ENCODE peak calls at places on chromosomes 3 and 15, in seven cellular contexts. One of them, this sample, is unnamed.

GRCh38 chr3:13706886-13707285 is 158.0 kb downstream of the FBLN2 start:
- DNase-seq in GM06990: no peak
- DNase-seq in fibroblast of pulmonary artery: no peak
- DNase-seq in brain microvascular endothelial cell: no peak
- DNase-seq in CD8-positive, alpha-beta T cell: no peak
- DNase-seq in heart left ventricle: peak
- DNase-seq in astrocyte: no peak
- DNase-seq in this sample: no peak

GRCh38 chr3:98917608-98918007 is 16.1 kb upstream of the DCBLD2 start:
- DNase-seq in GM06990: no peak
- DNase-seq in fibroblast of pulmonary artery: peak
- DNase-seq in astrocyte: no peak
- DNase-seq in CD8-positive, alpha-beta T cell: no peak
- DNase-seq in brain microvascular endothelial cell: no peak
- DNase-seq in heart left ventricle: no peak
- DNase-seq in this sample: no peak

GRCh38 chr15:35705030-35705884 is 159.3 kb upstream of the DPH6 start:
- DNase-seq in astrocyte: no peak
- DNase-seq in GM06990: no peak
- DNase-seq in fibroblast of pulmonary artery: no peak
- DNase-seq in heart left ventricle: no peak
- DNase-seq in CD8-positive, alpha-beta T cell: no peak
- DNase-seq in brain microvascular endothelial cell: no peak
- DNase-seq in this sample: no peak

GRCh38 chr3:54994026-54994626 is 66.3 kb upstream of the LRTM1 start:
- DNase-seq in heart left ventricle: no peak
- DNase-seq in GM06990: no peak
- DNase-seq in brain microvascular endothelial cell: no peak
- DNase-seq in CD8-positive, alpha-beta T cell: no peak
- DNase-seq in fibroblast of pulmonary artery: no peak
- DNase-seq in astrocyte: peak
- DNase-seq in this sample: no peak

GRCh38 chr15:71162309-71162708 is 47.0 kb downstream of the THSD4 start:
- DNase-seq in brain microvascular endothelial cell: no peak
- DNase-seq in heart left ventricle: no peak
- DNase-seq in CD8-positive, alpha-beta T cell: no peak
- DNase-seq in astrocyte: no peak
- DNase-seq in fibroblast of pulmonary artery: no peak
- DNase-seq in GM06990: no peak
- DNase-seq in this sample: no peak

GRCh38 chr15:28043625-28044520 is 55.2 kb downstream of the OCA2 start:
- DNase-seq in heart left ventricle: no peak
- DNase-seq in fibroblast of pulmonary artery: no peak
- DNase-seq in astrocyte: no peak
- DNase-seq in brain microvascular endothelial cell: no peak
- DNase-seq in GM06990: no peak
- DNase-seq in CD8-positive, alpha-beta T cell: no peak
- DNase-seq in this sample: no peak

GRCh38 chr3:70531063-70531657 is 218.7 kb upstream of the MDFIC2 start:
- DNase-seq in GM06990: no peak
- DNase-seq in fibroblast of pulmonary artery: peak
- DNase-seq in brain microvascular endothelial cell: peak
- DNase-seq in astrocyte: peak
- DNase-seq in CD8-positive, alpha-beta T cell: no peak
- DNase-seq in heart left ventricle: no peak
- DNase-seq in this sample: no peak

GRCh38 chr3:114231616-114232015 is 5.8 kb downstream of the ZNF80 start:
- DNase-seq in heart left ventricle: no peak
- DNase-seq in CD8-positive, alpha-beta T cell: peak
- DNase-seq in astrocyte: no peak
- DNase-seq in brain microvascular endothelial cell: no peak
- DNase-seq in fibroblast of pulmonary artery: no peak
- DNase-seq in GM06990: no peak
- DNase-seq in this sample: no peak

GRCh38 chr15:66231421-66232266 is 21.9 kb downstream of the MEGF11 start:
- DNase-seq in heart left ventricle: no peak
- DNase-seq in fibroblast of pulmonary artery: no peak
- DNase-seq in GM06990: no peak
- DNase-seq in astrocyte: no peak
- DNase-seq in CD8-positive, alpha-beta T cell: no peak
- DNase-seq in brain microvascular endothelial cell: no peak
- DNase-seq in this sample: no peak

GRCh38 chr3:55488398-55489055 is 1.4 kb upstream of the WNT5A start:
- DNase-seq in astrocyte: peak
- DNase-seq in CD8-positive, alpha-beta T cell: no peak
- DNase-seq in heart left ventricle: peak
- DNase-seq in GM06990: peak
- DNase-seq in brain microvascular endothelial cell: peak
- DNase-seq in fibroblast of pulmonary artery: peak
- DNase-seq in this sample: peak

GRCh38 chr3:25235471-25235870 is 192.6 kb upstream of the RARB start:
- DNase-seq in astrocyte: peak
- DNase-seq in GM06990: no peak
- DNase-seq in brain microvascular endothelial cell: peak
- DNase-seq in heart left ventricle: no peak
- DNase-seq in fibroblast of pulmonary artery: no peak
- DNase-seq in CD8-positive, alpha-beta T cell: no peak
- DNase-seq in this sample: no peak

DNA sequence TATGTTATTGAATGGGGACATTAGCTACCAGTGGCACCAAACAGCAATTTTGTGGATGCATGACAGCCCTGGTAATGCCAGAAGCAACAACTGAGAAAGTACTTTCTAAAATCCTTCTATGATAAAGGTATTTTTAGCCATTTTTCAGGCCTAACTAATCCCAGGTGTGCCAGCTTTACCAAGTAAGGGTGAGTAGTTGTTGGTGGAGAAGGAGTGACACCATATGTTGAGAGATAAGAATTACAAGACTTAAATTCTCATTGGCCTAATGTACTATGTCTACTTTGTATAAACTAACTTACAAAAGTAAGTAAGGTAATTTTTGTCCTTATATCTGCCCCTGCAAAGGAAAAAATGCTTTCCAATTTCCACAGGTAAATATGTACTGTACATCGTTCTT is 4.1 kb upstream of the COX17 start:
- DNase-seq in astrocyte: peak
- DNase-seq in brain microvascular endothelial cell: no peak
- DNase-seq in fibroblast of pulmonary artery: peak
- DNase-seq in CD8-positive, alpha-beta T cell: no peak
- DNase-seq in GM06990: no peak
- DNase-seq in heart left ventricle: no peak
- DNase-seq in this sample: peak
- TF ChIP-seq CTCF in astrocyte: peak
- TF ChIP-seq CTCF in brain microvascular endothelial cell: peak
- TF ChIP-seq CTCF in fibroblast of pulmonary artery: peak
- TF ChIP-seq CTCF in CD8-positive, alpha-beta T cell: peak
- TF ChIP-seq CTCF in GM06990: peak
- TF ChIP-seq CTCF in heart left ventricle: peak
- TF ChIP-seq CTCF in this sample: peak

GRCh38 chr3:71809321-71809720 is 24.4 kb upstream of the PROK2 start:
- DNase-seq in brain microvascular endothelial cell: no peak
- DNase-seq in GM06990: no peak
- DNase-seq in heart left ventricle: no peak
- DNase-seq in CD8-positive, alpha-beta T cell: no peak
- DNase-seq in fibroblast of pulmonary artery: no peak
- DNase-seq in astrocyte: no peak
- DNase-seq in this sample: no peak

GRCh38 chr3:71801986-71802385 is 17.0 kb upstream of the PROK2 start:
- DNase-seq in astrocyte: no peak
- DNase-seq in brain microvascular endothelial cell: no peak
- DNase-seq in CD8-positive, alpha-beta T cell: no peak
- DNase-seq in fibroblast of pulmonary artery: no peak
- DNase-seq in GM06990: no peak
- DNase-seq in heart left ventricle: no peak
- DNase-seq in this sample: no peak

GRCh38 chr3:71803248-71803647 is 18.3 kb upstream of the PROK2 start:
- DNase-seq in CD8-positive, alpha-beta T cell: no peak
- DNase-seq in brain microvascular endothelial cell: no peak
- DNase-seq in GM06990: no peak
- DNase-seq in fibroblast of pulmonary artery: no peak
- DNase-seq in heart left ventricle: no peak
- DNase-seq in astrocyte: no peak
- DNase-seq in this sample: no peak

GRCh38 chr3:71805691-71806090 is 20.7 kb upstream of the PROK2 start:
- DNase-seq in GM06990: no peak
- DNase-seq in CD8-positive, alpha-beta T cell: no peak
- DNase-seq in heart left ventricle: no peak
- DNase-seq in fibroblast of pulmonary artery: no peak
- DNase-seq in brain microvascular endothelial cell: no peak
- DNase-seq in astrocyte: no peak
- DNase-seq in this sample: no peak

GRCh38 chr3:71805199-71805598 is 20.3 kb upstream of the PROK2 start:
- DNase-seq in brain microvascular endothelial cell: no peak
- DNase-seq in astrocyte: no peak
- DNase-seq in CD8-positive, alpha-beta T cell: no peak
- DNase-seq in GM06990: no peak
- DNase-seq in heart left ventricle: no peak
- DNase-seq in fibroblast of pulmonary artery: no peak
- DNase-seq in this sample: no peak
- TF ChIP-seq CTCF in brain microvascular endothelial cell: no peak
- TF ChIP-seq CTCF in astrocyte: no peak
- TF ChIP-seq CTCF in CD8-positive, alpha-beta T cell: no peak
- TF ChIP-seq CTCF in GM06990: no peak
- TF ChIP-seq CTCF in heart left ventricle: no peak
- TF ChIP-seq CTCF in fibroblast of pulmonary artery: no peak
- TF ChIP-seq CTCF in this sample: no peak

DNA sequence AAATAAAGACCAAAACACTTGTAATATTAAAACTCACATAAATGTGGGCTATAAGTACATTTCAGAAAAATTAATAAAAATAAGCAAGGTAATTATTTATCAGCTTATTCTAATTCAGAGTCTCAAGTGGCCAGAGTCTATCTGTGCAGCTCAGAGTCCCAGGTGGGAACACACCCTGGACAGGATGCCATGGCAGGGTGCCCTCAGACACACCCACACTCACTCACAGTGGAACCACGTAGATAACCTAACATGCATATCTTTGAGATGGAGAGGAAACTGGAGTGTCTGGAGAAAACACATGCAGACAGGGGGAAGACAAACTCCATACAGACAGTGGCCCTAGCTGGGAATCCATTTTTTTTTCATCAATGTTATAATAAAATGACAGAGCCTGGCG is 37.2 kb downstream of the FSIP1 start:
- DNase-seq in brain microvascular endothelial cell: no peak
- DNase-seq in heart left ventricle: no peak
- DNase-seq in astrocyte: no peak
- DNase-seq in CD8-positive, alpha-beta T cell: no peak
- DNase-seq in GM06990: no peak
- DNase-seq in fibroblast of pulmonary artery: no peak
- DNase-seq in this sample: no peak
- TF ChIP-seq CTCF in brain microvascular endothelial cell: no peak
- TF ChIP-seq CTCF in heart left ventricle: no peak
- TF ChIP-seq CTCF in astrocyte: no peak
- TF ChIP-seq CTCF in CD8-positive, alpha-beta T cell: no peak
- TF ChIP-seq CTCF in GM06990: no peak
- TF ChIP-seq CTCF in fibroblast of pulmonary artery: no peak
- TF ChIP-seq CTCF in this sample: no peak

GRCh38 chr15:78906310-78906608 is 33.6 kb downstream of the MORF4L1 start:
- DNase-seq in fibroblast of pulmonary artery: peak
- DNase-seq in astrocyte: peak
- DNase-seq in GM06990: no peak
- DNase-seq in brain microvascular endothelial cell: peak
- DNase-seq in CD8-positive, alpha-beta T cell: no peak
- DNase-seq in heart left ventricle: peak
- DNase-seq in this sample: no peak

GRCh38 chr15:78909791-78910228 is 35.0 kb downstream of the CTSH start:
- DNase-seq in brain microvascular endothelial cell: peak
- DNase-seq in GM06990: no peak
- DNase-seq in heart left ventricle: no peak
- DNase-seq in astrocyte: no peak
- DNase-seq in fibroblast of pulmonary artery: peak
- DNase-seq in CD8-positive, alpha-beta T cell: no peak
- DNase-seq in this sample: peak

GRCh38 chr15:78904599-78905358 is 32.1 kb downstream of the MORF4L1 start:
- DNase-seq in astrocyte: no peak
- DNase-seq in fibroblast of pulmonary artery: no peak
- DNase-seq in GM06990: no peak
- DNase-seq in CD8-positive, alpha-beta T cell: no peak
- DNase-seq in heart left ventricle: no peak
- DNase-seq in brain microvascular endothelial cell: no peak
- DNase-seq in this sample: no peak

GRCh38 chr15:78909160-78909695 is 35.6 kb downstream of the CTSH start:
- DNase-seq in CD8-positive, alpha-beta T cell: no peak
- DNase-seq in astrocyte: no peak
- DNase-seq in brain microvascular endothelial cell: no peak
- DNase-seq in heart left ventricle: no peak
- DNase-seq in fibroblast of pulmonary artery: no peak
- DNase-seq in GM06990: no peak
- DNase-seq in this sample: no peak

DNA sequence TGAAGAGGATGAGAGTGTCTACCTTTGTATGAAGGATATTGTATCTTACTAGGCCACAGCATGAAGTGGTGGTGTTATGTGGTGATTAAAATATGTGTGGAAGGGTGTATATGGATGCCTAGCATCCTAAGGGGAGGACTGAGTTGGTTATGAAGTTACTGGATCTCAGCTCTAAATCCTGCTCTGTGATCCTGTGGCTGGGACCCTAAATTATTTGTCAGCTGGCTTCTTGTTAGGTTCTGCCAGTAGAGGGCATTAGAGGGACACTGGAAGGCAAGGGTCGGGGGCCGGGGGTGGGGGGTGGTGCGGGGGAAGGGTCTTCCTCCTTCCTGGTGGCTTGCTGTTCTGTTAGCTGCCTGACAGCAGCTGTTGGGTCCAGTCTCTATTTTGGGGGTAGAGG is 34.9 kb downstream of the MORF4L1 start:
- DNase-seq in GM06990: no peak
- DNase-seq in heart left ventricle: no peak
- DNase-seq in fibroblast of pulmonary artery: no peak
- DNase-seq in CD8-positive, alpha-beta T cell: no peak
- DNase-seq in astrocyte: no peak
- DNase-seq in brain microvascular endothelial cell: no peak
- DNase-seq in this sample: no peak
- TF ChIP-seq CTCF in GM06990: peak
- TF ChIP-seq CTCF in heart left ventricle: peak
- TF ChIP-seq CTCF in fibroblast of pulmonary artery: peak
- TF ChIP-seq CTCF in CD8-positive, alpha-beta T cell: no peak
- TF ChIP-seq CTCF in astrocyte: peak
- TF ChIP-seq CTCF in brain microvascular endothelial cell: peak
- TF ChIP-seq CTCF in this sample: peak

DNA sequence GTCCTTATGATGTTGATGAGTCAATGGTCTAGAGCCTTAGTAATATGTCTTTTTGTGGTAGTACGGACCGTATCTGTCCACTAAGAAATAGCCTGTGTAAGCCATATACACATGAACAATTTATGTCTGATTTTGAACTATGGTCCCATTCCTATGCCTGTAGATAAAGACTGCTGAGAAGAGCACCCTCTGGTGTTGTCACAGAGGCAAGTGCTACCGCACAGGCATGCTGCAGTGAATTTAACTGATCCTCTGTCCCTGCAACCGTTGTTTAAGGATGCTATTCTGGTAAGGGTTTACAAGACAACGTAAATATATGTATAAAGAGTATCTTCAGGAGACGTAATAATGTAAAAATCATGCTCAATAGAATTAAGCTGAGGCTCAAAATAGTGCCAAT is 170.7 kb downstream of the UBE3A start:
- DNase-seq in astrocyte: no peak
- DNase-seq in fibroblast of pulmonary artery: no peak
- DNase-seq in brain microvascular endothelial cell: no peak
- DNase-seq in GM06990: no peak
- DNase-seq in heart left ventricle: no peak
- DNase-seq in CD8-positive, alpha-beta T cell: no peak
- DNase-seq in this sample: no peak
- TF ChIP-seq CTCF in astrocyte: no peak
- TF ChIP-seq CTCF in fibroblast of pulmonary artery: no peak
- TF ChIP-seq CTCF in brain microvascular endothelial cell: peak
- TF ChIP-seq CTCF in GM06990: no peak
- TF ChIP-seq CTCF in heart left ventricle: no peak
- TF ChIP-seq CTCF in CD8-positive, alpha-beta T cell: no peak
- TF ChIP-seq CTCF in this sample: no peak

This sample was measured in GM13976.